ENCODE peak calls at places on chromosome 1, in four cellular contexts. Q, D, N and A are unnamed samples.

GRCh38 chr1:225909477-225909876 is 14.6 kb downstream of the PYCR2 start:
- DNase-seq in N (no peak), Q (no peak), D (no peak), A (peak; percentile 19)

GRCh38 chr1:212595787-212596714 is 12.5 kb upstream of the ATF3 start:
- DNase-seq in N (no peak), Q (no peak), D (peak; percentile 62), A (no peak)

GRCh38 chr1:55898191-55898590 is 681.2 kb downstream of the PLPP3 start:
- DNase-seq in D (no peak), N (no peak), Q (no peak), A (no peak)

GRCh38 chr1:224124220-224124619 is 10.3 kb downstream of the FBXO28 start:
- DNase-seq in N (no peak), Q (no peak), D (no peak), A (no peak)

GRCh38 chr1:156807627-156808026 is 9.0 kb downstream of the SH2D2A start:
- DNase-seq in Q (no peak), D (no peak), N (no peak), A (no peak)

GRCh38 chr1:212461916-212462660 is 29.4 kb downstream of the NENF start:
- DNase-seq in Q (no peak), D (no peak), N (no peak), A (no peak)

GRCh38 chr1:38402230-38402815 is 355.7 kb upstream of the POU3F1 start:
- DNase-seq in N (no peak), D (no peak), Q (no peak), A (no peak)

GRCh38 chr1:17873007-17873675 is 118.0 kb downstream of the ACTL8 start:
- DNase-seq in N (no peak), D (no peak), Q (no peak), A (peak; percentile 51)

GRCh38 chr1:22259581-22260282 is 116.8 kb upstream of the WNT4 start:
- DNase-seq in D (no peak), N (no peak), Q (no peak), A (peak; percentile 91)

GRCh38 chr1:110339427-110340206 is 440 bp downstream of the RBM15 start:
- DNase-seq in Q (peak; percentile 16), D (peak; percentile 30), N (no peak), A (peak; percentile 93)

GRCh38 chr1:150973826-150974579 is 632 bp downstream of the CERS2 start:
- DNase-seq in D (no peak), Q (no peak), N (peak; percentile 41), A (peak; percentile 83)

GRCh38 chr1:183733610-183734219 is 71.2 kb upstream of the RGL1 start:
- DNase-seq in D (no peak), N (no peak), Q (no peak), A (no peak)

GRCh38 chr1:57576750-57577149 is 152.9 kb upstream of the DAB1 start:
- DNase-seq in Q (no peak), D (no peak), N (no peak), A (no peak)

GRCh38 chr1:30462826-30463425 is 260.5 kb downstream of the MATN1 start:
- DNase-seq in Q (no peak), N (no peak), D (no peak), A (peak; percentile 33)

GRCh38 chr1:175201061-175201508 is 8.5 kb upstream of the KIAA0040 start:
- DNase-seq in Q (no peak), D (no peak), N (no peak), A (peak; percentile 46)

GRCh38 chr1:84698151-84698651 is 7.9 kb upstream of the SSX2IP start:
- DNase-seq in D (no peak), Q (no peak), N (no peak), A (no peak)

GRCh38 chr1:94602312-94602711 is 60.8 kb upstream of the F3 start:
- DNase-seq in D (no peak), Q (no peak), N (no peak), A (no peak)

GRCh38 chr1:84356881-84357280 is 41.4 kb upstream of the DNASE2B start:
- DNase-seq in Q (no peak), D (no peak), N (no peak), A (no peak)

GRCh38 chr1:1874901-1875300 is 16.0 kb downstream of the GNB1 start:
- DNase-seq in Q (no peak), N (no peak), D (no peak), A (peak; percentile 15)

GRCh38 chr1:99595441-99595840 is 50.5 kb upstream of the PALMD start:
- DNase-seq in Q (no peak), N (no peak), D (no peak), A (no peak)

GRCh38 chr1:9665193-9665592 is 13.7 kb downstream of the PIK3CD start:
- DNase-seq in N (no peak), Q (no peak), D (no peak), A (no peak)

GRCh38 chr1:25462732-25463131 is 32.0 kb downstream of the MACO1 start:
- DNase-seq in N (no peak), Q (no peak), D (no peak), A (no peak)

GRCh38 chr1:56073614-56074356 is 505.6 kb downstream of the PLPP3 start:
- DNase-seq in N (no peak), D (no peak), Q (no peak), A (peak; percentile 73)

GRCh38 chr1:55560246-55560645 is 345.1 kb upstream of the USP24 start:
- DNase-seq in N (no peak), D (no peak), Q (no peak), A (no peak)

GRCh38 chr1:228784191-228784590 is 48.9 kb downstream of the RHOU start:
- DNase-seq in Q (no peak), N (no peak), D (no peak), A (no peak)

GRCh38 chr1:234412830-234413229 is 39.6 kb downstream of the COA6 start:
- DNase-seq in Q (no peak), N (no peak), D (no peak), A (no peak)

GRCh38 chr1:234405676-234406075 is 32.4 kb downstream of the COA6 start:
- DNase-seq in N (no peak), D (no peak), Q (no peak), A (no peak)

GRCh38 chr1:234408757-234409156 is 35.5 kb downstream of the COA6 start:
- DNase-seq in Q (no peak), N (no peak), D (no peak), A (no peak)

GRCh38 chr1:234406871-234407270 is 33.6 kb downstream of the COA6 start:
- DNase-seq in D (no peak), N (no peak), Q (no peak), A (no peak)

GRCh38 chr1:234409328-234409727 is 36.1 kb downstream of the COA6 start:
- DNase-seq in D (no peak), N (no peak), Q (no peak), A (no peak)
- TF ChIP-seq CTCF in D (no peak), N (no peak), Q (no peak), A (no peak)

GRCh38 chr1:27605300-27605766 is 1.4 kb upstream of the AHDC1 start:
- DNase-seq in N (no peak), D (no peak), Q (no peak), A (no peak)
- H3K4me1 ChIP-seq in N (peaks cover 12% of the 10 kb centered on the region), D (peaks cover 33% of the 10 kb centered on the region), Q (peaks cover 62% of the 10 kb centered on the region), A (peaks cover 11% of the 10 kb centered on the region)

GRCh38 chr1:200267937-200268336 is 141.9 kb downstream of the ZNF281 start:
- DNase-seq in N (no peak), Q (no peak), D (no peak), A (no peak)

GRCh38 chr1:200266871-200267270 is 143.0 kb downstream of the ZNF281 start:
- DNase-seq in N (no peak), Q (no peak), D (no peak), A (no peak)

GRCh38 chr1:200272669-200273068 is 137.2 kb downstream of the ZNF281 start:
- DNase-seq in Q (no peak), D (no peak), N (no peak), A (no peak)

GRCh38 chr1:200267458-200267857 is 142.4 kb downstream of the ZNF281 start:
- DNase-seq in D (no peak), N (no peak), Q (no peak), A (no peak)

DNA sequence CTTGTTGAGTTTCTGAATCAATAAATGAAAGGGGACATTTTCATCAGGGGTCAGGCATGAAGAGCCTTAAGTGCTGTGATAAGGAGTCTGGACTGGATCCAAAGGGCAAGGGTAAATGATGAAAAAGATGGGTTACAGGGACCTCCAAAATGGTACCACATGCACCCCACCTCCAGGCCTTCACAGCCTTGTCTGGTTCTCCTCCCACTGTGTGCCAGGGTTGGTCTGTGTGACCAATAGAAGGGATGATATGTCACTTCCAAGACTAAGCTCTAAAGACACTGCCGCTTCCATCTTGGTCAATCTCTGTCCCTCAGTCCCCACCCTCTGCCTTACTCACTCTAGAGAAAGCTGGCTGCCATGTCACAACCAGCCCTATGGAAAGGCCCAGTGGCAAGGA is 140.6 kb downstream of the ZNF281 start:
- DNase-seq in Q (no peak), N (no peak), D (no peak), A (no peak)
- TF ChIP-seq CTCF in Q (no peak), N (no peak), D (no peak), A (no peak)

GRCh38 chr1:10682114-10682445 is 114.4 kb downstream of the CASZ1 start:
- DNase-seq in Q (no peak), D (no peak), N (no peak), A (no peak)

GRCh38 chr1:10682449-10683365 is 113.7 kb downstream of the CASZ1 start:
- DNase-seq in N (no peak), Q (no peak), D (no peak), A (no peak)

GRCh38 chr1:10679521-10680220 is 116.8 kb downstream of the CASZ1 start:
- DNase-seq in Q (no peak), D (no peak), N (peak; percentile 91), A (peak; percentile 79)

GRCh38 chr1:10680487-10680886 is 116.0 kb downstream of the CASZ1 start:
- DNase-seq in D (no peak), N (no peak), Q (no peak), A (peak; percentile 87)

GRCh38 chr1:10681296-10682113 is 114.9 kb downstream of the CASZ1 start:
- DNase-seq in N (no peak), Q (no peak), D (no peak), A (no peak)
- H3K4me1 ChIP-seq in N (peaks cover 4% of the 10 kb centered on the region), Q (no peaks in the 10 kb centered on the region), D (peaks cover 5% of the 10 kb centered on the region), A (peaks cover 42% of the 10 kb centered on the region)